ENCODE peak calls at places on chromosome 11, in nine cellular contexts. K, U, D, W, I, T, Y, A and H are unnamed samples.

GRCh38 chr11:6397156-6397555 is 6.9 kb downstream of the SMPD1 start:
- DNase-seq in A (no peak), I (no peak), W (no peak), K (no peak), T (no peak), D (peak), Y (no peak), U (peak), H (no peak)

GRCh38 chr11:27213232-27213660 is 149.8 kb downstream of the CCDC34 start:
- DNase-seq in I (no peak), U (peak), K (no peak), W (no peak), D (peak), T (no peak), Y (peak), A (no peak), H (no peak)

GRCh38 chr11:74010306-74010981 is 1.6 kb upstream of the UCP3 start:
- DNase-seq in Y (no peak), T (no peak), D (no peak), K (no peak), U (no peak), A (no peak), I (no peak), W (no peak), H (no peak)

GRCh38 chr11:35621620-35622019 is 3.4 kb downstream of the FJX1 start:
- DNase-seq in W (no peak), Y (peak), U (no peak), K (no peak), T (no peak), D (no peak), A (no peak), I (no peak), H (no peak)

GRCh38 chr11:42205518-42205917 is 746.1 kb upstream of the LRRC4C start:
- DNase-seq in W (no peak), K (no peak), A (no peak), D (no peak), T (no peak), I (peak), U (no peak), Y (no peak), H (no peak)

GRCh38 chr11:94948070-94948617 is 25.2 kb downstream of the CWC15 start:
- DNase-seq in U (peak), D (peak), K (no peak), T (no peak), I (no peak), Y (peak), W (no peak), A (no peak), H (no peak)

GRCh38 chr11:129955282-129955681 is 47.4 kb downstream of the PRDM10 start:
- DNase-seq in K (no peak), Y (no peak), T (no peak), D (no peak), U (no peak), W (no peak), A (no peak), I (no peak), H (no peak)

GRCh38 chr11:36738292-36738861 is 140.3 kb upstream of the RAG2 start:
- DNase-seq in Y (no peak), U (no peak), I (no peak), D (no peak), T (no peak), A (no peak), K (no peak), W (no peak), H (no peak)

GRCh38 chr11:94184861-94185260 is 56.2 kb downstream of the PANX1 start:
- DNase-seq in W (no peak), D (no peak), A (no peak), T (no peak), Y (no peak), K (no peak), U (peak), I (no peak), H (no peak)

GRCh38 chr11:27926981-27927481 is 180.9 kb downstream of the KIF18A start:
- DNase-seq in A (no peak), K (no peak), I (peak), T (no peak), D (peak), U (peak), Y (peak), W (no peak), H (no peak)

GRCh38 chr11:64643258-64643881 is 52.4 kb downstream of the SLC22A12 start:
- DNase-seq in A (no peak), U (no peak), T (no peak), Y (no peak), I (no peak), D (no peak), W (no peak), K (no peak), H (no peak)

GRCh38 chr11:36868380-36868779 is 270.3 kb upstream of the RAG2 start:
- DNase-seq in U (no peak), T (no peak), Y (no peak), I (no peak), K (no peak), D (no peak), W (no peak), A (no peak), H (no peak)

GRCh38 chr11:68658097-68658496 is 26.2 kb upstream of the GAL start:
- DNase-seq in W (no peak), T (no peak), A (no peak), Y (peak), I (no peak), K (no peak), U (no peak), D (no peak), H (no peak)

GRCh38 chr11:94840209-94840608 is 72.1 kb downstream of the AMOTL1 start:
- DNase-seq in U (no peak), D (no peak), A (no peak), I (no peak), W (no peak), K (no peak), Y (no peak), T (no peak), H (no peak)

GRCh38 chr11:103594283-103594682 is 442.2 kb upstream of the DDI1 start:
- DNase-seq in U (no peak), W (no peak), T (no peak), I (no peak), Y (no peak), K (no peak), D (no peak), A (no peak), H (no peak)

GRCh38 chr11:68113986-68114385 is 7.2 kb downstream of the CHKA start:
- DNase-seq in D (no peak), Y (no peak), K (no peak), T (no peak), A (no peak), W (no peak), I (no peak), U (no peak), H (no peak)

GRCh38 chr11:11500744-11501487 is 120.9 kb downstream of the GALNT18 start:
- DNase-seq in U (no peak), A (no peak), Y (no peak), I (no peak), T (no peak), W (no peak), D (no peak), K (no peak), H (no peak)

GRCh38 chr11:47330002-47330911 is 22.2 kb downstream of the MYBPC3 start:
- DNase-seq in Y (peak), K (peak), T (no peak), U (no peak), D (peak), W (no peak), A (no peak), I (no peak), H (no peak)

GRCh38 chr11:22707119-22707899 is 40.9 kb downstream of the GAS2 start:
- DNase-seq in T (no peak), W (no peak), A (no peak), D (no peak), U (no peak), I (no peak), K (no peak), Y (no peak), H (no peak)